ENCODE peak calls at places on chromosomes 7 and 10, in seven cellular contexts. F, K, I, R, A, D and N are unnamed samples.

GRCh38 chr7:95608344-95609173 is 12.2 kb upstream of the PDK4 start:
- DNase-seq in F (peak), K (peak), I (no peak), R (peak), A (peak), D (no peak), N (peak)

GRCh38 chr7:128833148-128833938 is 3.1 kb downstream of the FLNC start:
- DNase-seq in F (peak), K (no peak), I (no peak), R (peak), A (no peak), D (no peak), N (peak)

GRCh38 chr10:79022565-79023488 is 45.9 kb upstream of the ZMIZ1 start:
- DNase-seq in F (no peak), K (no peak), I (no peak), R (no peak), A (peak), D (no peak), N (no peak)

GRCh38 chr10:44245601-44245938 is 139.3 kb downstream of the CXCL12 start:
- DNase-seq in F (peak), K (no peak), I (no peak), R (no peak), A (no peak), D (no peak), N (peak)

GRCh38 chr10:97575101-97575668 is 2.6 kb downstream of the ANKRD2 start:
- DNase-seq in F (no peak), K (no peak), I (no peak), R (no peak), A (no peak), D (no peak), N (peak)

GRCh38 chr7:159125944-159126248 is 18.8 kb downstream of the VIPR2 start:
- DNase-seq in F (no peak), K (no peak), I (no peak), R (peak), A (no peak), D (no peak), N (no peak)

GRCh38 chr10:44316187-44316921 is 68.5 kb downstream of the CXCL12 start:
- DNase-seq in F (no peak), K (no peak), I (no peak), R (no peak), A (peak), D (peak), N (no peak)

GRCh38 chr10:133438711-133439273 is 14.4 kb upstream of the SPRN start:
- DNase-seq in F (peak), K (no peak), I (no peak), R (no peak), A (peak), D (peak), N (no peak)

GRCh38 chr7:128453836-128454804 is 1.6 kb upstream of the HILPDA start:
- DNase-seq in F (peak), K (peak), I (no peak), R (peak), A (no peak), D (no peak), N (peak)

GRCh38 chr7:28329616-28330373 is 82.5 kb upstream of the CREB5 start:
- DNase-seq in F (no peak), K (no peak), I (no peak), R (no peak), A (no peak), D (peak), N (peak)

GRCh38 chr7:138170959-138171703 is 94.9 kb downstream of the AKR1D1 start:
- DNase-seq in F (no peak), K (no peak), I (no peak), R (no peak), A (no peak), D (peak), N (no peak)

GRCh38 chr10:81081887-81082620 is 544.4 kb downstream of the SH2D4B start:
- DNase-seq in F (no peak), K (no peak), I (no peak), R (no peak), A (no peak), D (no peak), N (no peak)